ENCODE peak calls at places on chromosomes 11 and 22, in ten cellular contexts. U is ELR; E is neural crest cell; T is stimulated activated CD8-positive, alpha-beta memory T cell treated with anti-CD3 and anti-CD28 coated beads, Interleukin-2, amount 100 ng/mL, for 1 hour; S is HCT116; O is naive thymus-derived CD8-positive, alpha-beta T cell; V is GM23248; L is ecto neural progenitor cell; B is iPS-NIHi11; I is body of pancreas. W is an unnamed sample.

GRCh38 chr11:18754308-18754707 is 28.3 kb upstream of the IGSF22 start:
- DNase-seq in V (no peak), S (no peak), I (no peak), B (no peak), T (no peak), E (no peak), O (no peak), L (no peak), U (peak), W (no peak)

GRCh38 chr11:18522388-18522787 is 4.4 kb downstream of the TSG101 start:
- DNase-seq in U (peak), I (no peak), E (no peak), S (no peak), L (no peak), O (no peak), B (peak), V (peak), T (no peak), W (no peak)

GRCh38 chr22:45934659-45935341 is 42.2 kb downstream of the WNT7B start:
- DNase-seq in I (peak), L (no peak), U (peak), E (no peak), O (no peak), V (peak), T (no peak), B (peak), S (peak), W (no peak)

GRCh38 chr22:50271519-50271970 is 1.4 kb upstream of the MAPK11 start:
- DNase-seq in O (peak), V (peak), E (peak), I (peak), T (no peak), B (peak), S (no peak), L (peak), U (peak), W (peak)

GRCh38 chr11:126914941-126915340 is 85.6 kb downstream of the KIRREL3 start:
- DNase-seq in U (no peak), S (no peak), O (no peak), B (no peak), T (no peak), V (peak), L (no peak), E (no peak), I (no peak), W (no peak)

GRCh38 chr11:1771700-1772099 is 8.0 kb upstream of the CTSD start:
- DNase-seq in L (no peak), U (peak), T (no peak), V (peak), I (peak), E (no peak), S (no peak), O (no peak), B (no peak), W (no peak)

GRCh38 chr22:20884454-20884853 is 25.6 kb downstream of the SNAP29 start:
- DNase-seq in U (no peak), O (no peak), T (no peak), B (no peak), S (no peak), I (no peak), E (no peak), V (no peak), L (no peak), W (no peak)

GRCh38 chr11:1837171-1838076 is 1.4 kb upstream of the TNNI2 start:
- DNase-seq in V (peak), L (peak), T (peak), B (peak), S (no peak), E (peak), U (peak), I (peak), O (peak), W (peak)

GRCh38 chr22:42931421-42932196 is 74.5 kb upstream of the ARFGAP3 start:
- DNase-seq in B (no peak), I (no peak), L (no peak), U (no peak), T (no peak), S (no peak), V (peak), O (no peak), E (no peak), W (no peak)

GRCh38 chr11:26865703-26866102 is 128.2 kb upstream of the FIBIN start:
- DNase-seq in E (no peak), T (no peak), S (no peak), O (no peak), L (no peak), B (no peak), U (no peak), V (no peak), I (no peak), W (no peak)

GRCh38 chr22:42277232-42277753 is 6.8 kb upstream of the TCF20 start:
- DNase-seq in L (no peak), B (no peak), I (peak), E (no peak), O (no peak), V (no peak), T (no peak), S (no peak), U (no peak), W (no peak)

GRCh38 chr22:23125512-23126103 is 16.2 kb downstream of the RSPH14 start:
- DNase-seq in E (no peak), V (no peak), O (no peak), B (no peak), U (no peak), I (no peak), S (no peak), L (no peak), T (no peak), W (no peak)

GRCh38 chr11:75151346-75152047 is 590 bp downstream of the SLCO2B1 start:
- DNase-seq in E (no peak), I (peak), O (no peak), V (no peak), U (no peak), L (no peak), S (no peak), T (no peak), B (no peak), W (no peak)

GRCh38 chr11:68181719-68182451 is 31.2 kb downstream of the KMT5B start:
- DNase-seq in B (no peak), U (no peak), V (no peak), E (no peak), I (no peak), L (no peak), O (no peak), T (no peak), S (no peak), W (no peak)

GRCh38 chr11:67379061-67380058 is 6.0 kb upstream of the CLCF1 start:
- DNase-seq in U (peak), L (no peak), O (no peak), B (no peak), V (peak), I (no peak), T (no peak), S (no peak), E (no peak), W (no peak)

GRCh38 chr11:61745796-61746653 is 6.4 kb upstream of the MYRF start:
- DNase-seq in U (no peak), T (no peak), S (no peak), I (no peak), O (no peak), B (no peak), E (no peak), L (no peak), V (no peak), W (no peak)

GRCh38 chr11:2447253-2447950 is 2.6 kb downstream of the KCNQ1 start:
- DNase-seq in V (no peak), S (no peak), I (no peak), T (no peak), U (no peak), B (peak), O (no peak), L (no peak), E (no peak), W (no peak)

GRCh38 chr11:64068705-64069400 is 33.1 kb downstream of the FLRT1 start:
- DNase-seq in O (no peak), V (no peak), L (no peak), I (no peak), B (no peak), S (no peak), T (no peak), E (no peak), U (no peak), W (no peak)

GRCh38 chr11:11420512-11420911 is 67.5 kb upstream of the CSNK2A3 start:
- DNase-seq in V (no peak), E (no peak), I (no peak), S (no peak), B (no peak), L (no peak), U (no peak), O (no peak), T (no peak), W (no peak)

GRCh38 chr11:57481915-57482781 is 21.8 kb downstream of the RTN4RL2 start:
- DNase-seq in T (no peak), I (no peak), V (no peak), U (no peak), L (no peak), S (no peak), E (no peak), B (no peak), O (no peak), W (no peak)

GRCh38 chr11:9231848-9232177 is 33.3 kb downstream of the DENND5A start:
- DNase-seq in U (no peak), B (no peak), E (no peak), T (no peak), O (no peak), L (no peak), V (peak), S (no peak), I (peak), W (peak)

GRCh38 chr11:22938691-22939090 is 78.4 kb upstream of the CCDC179 start:
- DNase-seq in I (no peak), E (no peak), T (no peak), L (no peak), V (no peak), S (no peak), O (no peak), B (no peak), U (no peak), W (no peak)

GRCh38 chr11:102269927-102270326 is 47.4 kb upstream of the BIRC3 start:
- DNase-seq in I (no peak), E (no peak), B (no peak), U (peak), V (peak), T (no peak), S (no peak), L (no peak), O (no peak), W (no peak)

GRCh38 chr11:68584097-68584496 is 100.2 kb upstream of the GAL start:
- DNase-seq in O (peak), B (peak), U (peak), V (peak), E (peak), I (peak), L (peak), S (no peak), T (no peak), W (peak)

GRCh38 chr11:68688881-68689280 is 4.5 kb downstream of the GAL start:
- DNase-seq in I (no peak), L (peak), S (no peak), T (no peak), V (no peak), B (no peak), E (no peak), U (no peak), O (no peak), W (no peak)

GRCh38 chr11:12538889-12539421 is 135.3 kb upstream of the TEAD1 start:
- DNase-seq in T (no peak), S (no peak), O (no peak), V (no peak), U (no peak), I (no peak), E (no peak), B (no peak), L (no peak), W (no peak)

GRCh38 chr11:120217941-120218694 is 7.3 kb downstream of the OAF start:
- DNase-seq in E (peak), T (no peak), S (no peak), U (no peak), B (no peak), I (peak), L (no peak), V (no peak), O (no peak), W (no peak)

W was measured in HAP-1.